ENCODE peak calls at places on chromosomes 4 and X, in ten cellular contexts. B, M, P, A, W, K, L, Q, R and O are unnamed samples.

GRCh38 chr4:8198206-8198905 is 734 bp upstream of the SH3TC1 start:
- DNase-seq in B (no peak), M (no peak), P (no peak), A (no peak), W (no peak), K (no peak), L (no peak), Q (no peak), R (no peak), O (no peak)

GRCh38 chrX:22922961-22923360 is 76.8 kb upstream of the DDX53 start:
- DNase-seq in B (no peak), M (no peak), P (no peak), A (no peak), W (no peak), K (no peak), L (peak; percentile 91), Q (peak; percentile 92), R (no peak), O (no peak)

GRCh38 chr4:104591505-104591904 is 96.8 kb upstream of the CXXC4 start:
- DNase-seq in B (no peak), M (peak; percentile 97), P (no peak), A (no peak), W (peak; percentile 6), K (no peak), L (peak; percentile 6), Q (peak; percentile 19), R (no peak), O (no peak)

GRCh38 chr4:96146686-96147085 is 306.8 kb downstream of the PDHA2 start:
- DNase-seq in B (no peak), M (no peak), P (no peak), A (no peak), W (no peak), K (no peak), L (no peak), Q (no peak), R (no peak), O (no peak)

GRCh38 chrX:41692162-41692749 is 3.5 kb downstream of the GPR34 start:
- DNase-seq in B (no peak), M (no peak), P (no peak), A (no peak), W (no peak), K (no peak), L (peak; percentile 70), Q (peak; percentile 10), R (no peak), O (no peak)

GRCh38 chrX:68710870-68711576 is 63.6 kb downstream of the STARD8 start:
- DNase-seq in B (no peak), M (no peak), P (no peak), A (no peak), W (no peak), K (no peak), L (peak; percentile 62), Q (peak; percentile 42), R (no peak), O (no peak)

GRCh38 chr4:182206916-182207315 is 36.3 kb upstream of the TENM3 start:
- DNase-seq in B (no peak), M (peak; percentile 3), P (no peak), A (no peak), W (no peak), K (no peak), L (no peak), Q (peak; percentile 39), R (no peak), O (no peak)

GRCh38 chr4:47482326-47482725 is 2.7 kb upstream of the ATP10D start:
- DNase-seq in B (no peak), M (no peak), P (no peak), A (no peak), W (no peak), K (no peak), L (peak; percentile 77), Q (peak; percentile 92), R (no peak), O (no peak)

GRCh38 chr4:142901166-142901662 is 55.1 kb upstream of the INPP4B start:
- DNase-seq in B (no peak), M (no peak), P (no peak), A (no peak), W (no peak), K (peak; percentile 7), L (no peak), Q (peak; percentile 5), R (no peak), O (no peak)

GRCh38 chr4:113445286-113445685 is 316.3 kb downstream of the CAMK2D start:
- DNase-seq in B (no peak), M (no peak), P (no peak), A (no peak), W (no peak), K (peak; percentile 59), L (peak; percentile 99), Q (peak; percentile 96), R (peak; percentile 1), O (no peak)

GRCh38 chr4:35975617-35976355 is 268.5 kb downstream of the ARAP2 start:
- DNase-seq in B (no peak), M (no peak), P (no peak), A (no peak), W (no peak), K (no peak), L (no peak), Q (no peak), R (no peak), O (no peak)